ENCODE peak calls at places on chromosomes 2 and 18, in four cellular contexts. One of them, this sample, is unnamed.

GRCh38 chr2:9867876-9868275 is 24.6 kb downstream of the TAF1B start:
- DNase-seq in neuronal stem cell: no peak
- DNase-seq in Panc1: no peak
- DNase-seq in body of pancreas: no peak
- DNase-seq in this sample: no peak

GRCh38 chr2:69211111-69211510 is 175.9 kb downstream of the GFPT1 start:
- DNase-seq in neuronal stem cell: no peak
- DNase-seq in Panc1: no peak
- DNase-seq in body of pancreas: no peak
- DNase-seq in this sample: no peak

GRCh38 chr18:489244-490023 is 11.1 kb downstream of the COLEC12 start:
- DNase-seq in body of pancreas: no peak
- DNase-seq in Panc1: no peak
- DNase-seq in neuronal stem cell: no peak
- DNase-seq in this sample: no peak

GRCh38 chr2:241122376-241123002 is 20.4 kb upstream of the MTERF4 start:
- DNase-seq in neuronal stem cell: no peak
- DNase-seq in body of pancreas: no peak
- DNase-seq in Panc1: no peak
- DNase-seq in this sample: no peak

GRCh38 chr2:70532244-70532935 is 21.2 kb downstream of the TGFA start:
- DNase-seq in body of pancreas: no peak
- DNase-seq in Panc1: no peak
- DNase-seq in neuronal stem cell: no peak
- DNase-seq in this sample: no peak

GRCh38 chr2:16707014-16707413 is 41.4 kb upstream of the CYRIA start:
- DNase-seq in Panc1: no peak
- DNase-seq in neuronal stem cell: no peak
- DNase-seq in body of pancreas: no peak
- DNase-seq in this sample: no peak

GRCh38 chr2:44570149-44570678 is 208.5 kb downstream of the CAMKMT start:
- DNase-seq in neuronal stem cell: no peak
- DNase-seq in body of pancreas: no peak
- DNase-seq in Panc1: no peak
- DNase-seq in this sample: no peak

GRCh38 chr2:128710242-128710641 is 391.6 kb upstream of the HS6ST1 start:
- DNase-seq in Panc1: no peak
- DNase-seq in body of pancreas: no peak
- DNase-seq in neuronal stem cell: no peak
- DNase-seq in this sample: no peak

GRCh38 chr2:186098821-186099220 is 360.2 kb downstream of the FSIP2 start:
- DNase-seq in neuronal stem cell: no peak
- DNase-seq in Panc1: no peak
- DNase-seq in body of pancreas: no peak
- DNase-seq in this sample: no peak

GRCh38 chr2:95320986-95321767 is 24.0 kb downstream of the KCNIP3 start:
- DNase-seq in neuronal stem cell: no peak
- DNase-seq in body of pancreas: no peak
- DNase-seq in Panc1: no peak
- DNase-seq in this sample: no peak

GRCh38 chr18:11323359-11323819 is 174.0 kb upstream of the PIEZO2 start:
- DNase-seq in body of pancreas: peak; percentile 25
- DNase-seq in neuronal stem cell: no peak
- DNase-seq in Panc1: no peak
- DNase-seq in this sample: no peak

GRCh38 chr18:13381907-13382682 is 163.5 kb downstream of the LDLRAD4 start:
- DNase-seq in neuronal stem cell: no peak
- DNase-seq in Panc1: no peak
- DNase-seq in body of pancreas: peak; percentile 48
- DNase-seq in this sample: no peak

GRCh38 chr2:206614825-206615224 is 27.5 kb upstream of the FAM237A start:
- DNase-seq in Panc1: no peak
- DNase-seq in neuronal stem cell: no peak
- DNase-seq in body of pancreas: no peak
- DNase-seq in this sample: no peak

GRCh38 chr2:42147641-42148274 is 21.4 kb upstream of the EML4 start:
- DNase-seq in body of pancreas: no peak
- DNase-seq in Panc1: no peak
- DNase-seq in neuronal stem cell: no peak
- DNase-seq in this sample: peak; percentile 67

GRCh38 chr18:52685316-52685715 is 345.3 kb downstream of the DCC start:
- DNase-seq in neuronal stem cell: no peak
- DNase-seq in body of pancreas: no peak
- DNase-seq in Panc1: no peak
- DNase-seq in this sample: no peak

GRCh38 chr18:5600376-5601071 is 56.7 kb upstream of the EPB41L3 start:
- DNase-seq in Panc1: no peak
- DNase-seq in neuronal stem cell: no peak
- DNase-seq in body of pancreas: no peak
- DNase-seq in this sample: no peak

GRCh38 chr18:23380001-23380550 is 73.0 kb upstream of the RIOK3 start:
- DNase-seq in body of pancreas: no peak
- DNase-seq in neuronal stem cell: no peak
- DNase-seq in Panc1: no peak
- DNase-seq in this sample: no peak

GRCh38 chr2:31414601-31415241 is at the start of gene XDH:
- DNase-seq in Panc1: no peak
- DNase-seq in neuronal stem cell: no peak
- DNase-seq in body of pancreas: no peak
- DNase-seq in this sample: peak; percentile 69

GRCh38 chr2:2466534-2466933 is 135.5 kb upstream of the MYT1L start:
- DNase-seq in Panc1: no peak
- DNase-seq in body of pancreas: no peak
- DNase-seq in neuronal stem cell: no peak
- DNase-seq in this sample: no peak

GRCh38 chr18:32469691-32470131 is 971 bp downstream of the GAREM1 start:
- DNase-seq in neuronal stem cell: peak; percentile 15
- DNase-seq in body of pancreas: no peak
- DNase-seq in Panc1: no peak
- DNase-seq in this sample: no peak

GRCh38 chr2:29106980-29107388 is 8.2 kb upstream of the CLIP4 start:
- DNase-seq in body of pancreas: no peak
- DNase-seq in neuronal stem cell: no peak
- DNase-seq in Panc1: no peak
- DNase-seq in this sample: no peak

GRCh38 chr18:58558514-58558913 is 70.4 kb downstream of the ALPK2 start:
- DNase-seq in neuronal stem cell: no peak
- DNase-seq in body of pancreas: no peak
- DNase-seq in Panc1: no peak
- DNase-seq in this sample: no peak

GRCh38 chr18:58557013-58557435 is 71.9 kb downstream of the ALPK2 start:
- DNase-seq in body of pancreas: no peak
- DNase-seq in neuronal stem cell: no peak
- DNase-seq in Panc1: no peak
- DNase-seq in this sample: no peak

GRCh38 chr18:58554404-58554803 is 74.5 kb downstream of the ALPK2 start:
- DNase-seq in neuronal stem cell: no peak
- DNase-seq in body of pancreas: no peak
- DNase-seq in Panc1: no peak
- DNase-seq in this sample: no peak

GRCh38 chr18:58559427-58560186 is 69.3 kb downstream of the ALPK2 start:
- DNase-seq in Panc1: no peak
- DNase-seq in body of pancreas: no peak
- DNase-seq in neuronal stem cell: no peak
- DNase-seq in this sample: no peak

DNA sequence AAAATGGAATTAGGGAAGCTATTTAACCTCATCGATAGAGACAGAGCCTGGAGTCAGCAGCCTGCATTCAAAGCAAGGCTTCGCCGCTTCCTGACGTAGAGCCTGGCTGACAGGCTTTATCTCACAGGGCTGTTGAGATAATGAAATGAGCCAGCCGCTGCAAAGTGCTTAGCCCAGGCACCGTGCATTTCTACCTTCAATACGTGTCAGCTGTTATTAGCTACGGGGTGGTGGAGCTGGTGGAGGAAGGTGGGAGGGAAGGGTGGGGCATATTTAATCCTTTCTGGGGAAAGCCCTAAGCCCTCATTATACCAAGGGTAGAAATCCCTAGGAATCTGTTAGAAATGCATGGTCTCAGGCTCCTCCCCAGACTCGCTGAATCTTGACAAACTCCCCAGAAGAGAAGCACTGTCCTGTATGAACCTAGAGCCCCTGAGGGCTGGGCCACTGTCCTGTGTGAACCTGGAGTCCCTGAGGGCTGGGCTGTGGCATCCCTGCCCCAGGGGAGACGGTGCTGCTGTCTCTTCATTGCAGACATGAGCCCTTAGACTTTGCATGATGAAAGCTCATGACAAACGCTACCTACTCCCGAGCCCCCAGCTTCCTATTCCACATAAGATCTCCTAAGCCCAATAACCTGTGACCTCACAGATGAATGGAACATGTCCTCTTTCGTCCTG is 72.4 kb downstream of the ALPK2 start:
- DNase-seq in Panc1: no peak
- DNase-seq in body of pancreas: no peak
- DNase-seq in neuronal stem cell: peak; percentile 50
- DNase-seq in this sample: no peak
- H3K4me3 ChIP-seq in Panc1: no peak overlapping the region
- H3K4me3 ChIP-seq in body of pancreas: no peak overlapping the region
- H3K4me3 ChIP-seq in neuronal stem cell: no peak overlapping the region
- H3K4me3 ChIP-seq in this sample: no peak overlapping the region

GRCh38 chr2:72824224-72824842 is 1.5 kb downstream of the EXOC6B start:
- DNase-seq in neuronal stem cell: no peak
- DNase-seq in Panc1: peak; percentile 24
- DNase-seq in body of pancreas: no peak
- DNase-seq in this sample: no peak
- H3K4me3 ChIP-seq in neuronal stem cell: peak overlapping the region; percentile 80
- H3K4me3 ChIP-seq in Panc1: peak overlapping the region; percentile 85
- H3K4me3 ChIP-seq in body of pancreas: no peak overlapping the region
- H3K4me3 ChIP-seq in this sample: no peak overlapping the region

GRCh38 chr2:157442636-157443035 is 1.3 kb downstream of the CYTIP start:
- DNase-seq in Panc1: no peak
- DNase-seq in body of pancreas: no peak
- DNase-seq in neuronal stem cell: no peak
- DNase-seq in this sample: no peak

GRCh38 chr2:157440404-157441071 is 3.4 kb downstream of the CYTIP start:
- DNase-seq in neuronal stem cell: no peak
- DNase-seq in Panc1: no peak
- DNase-seq in body of pancreas: no peak
- DNase-seq in this sample: no peak

GRCh38 chr2:157441072-157441454 is 2.8 kb downstream of the CYTIP start:
- DNase-seq in body of pancreas: no peak
- DNase-seq in neuronal stem cell: no peak
- DNase-seq in Panc1: no peak
- DNase-seq in this sample: no peak

GRCh38 chr2:157443090-157443489 is 799 bp downstream of the CYTIP start:
- DNase-seq in body of pancreas: no peak
- DNase-seq in neuronal stem cell: no peak
- DNase-seq in Panc1: no peak
- DNase-seq in this sample: no peak

GRCh38 chr2:157442136-157442535 is 1.8 kb downstream of the CYTIP start:
- DNase-seq in neuronal stem cell: no peak
- DNase-seq in body of pancreas: no peak
- DNase-seq in Panc1: no peak
- DNase-seq in this sample: no peak
- H3K4me3 ChIP-seq in neuronal stem cell: no peak overlapping the region
- H3K4me3 ChIP-seq in body of pancreas: no peak overlapping the region
- H3K4me3 ChIP-seq in Panc1: no peak overlapping the region
- H3K4me3 ChIP-seq in this sample: peak overlapping the region; percentile 15

DNA sequence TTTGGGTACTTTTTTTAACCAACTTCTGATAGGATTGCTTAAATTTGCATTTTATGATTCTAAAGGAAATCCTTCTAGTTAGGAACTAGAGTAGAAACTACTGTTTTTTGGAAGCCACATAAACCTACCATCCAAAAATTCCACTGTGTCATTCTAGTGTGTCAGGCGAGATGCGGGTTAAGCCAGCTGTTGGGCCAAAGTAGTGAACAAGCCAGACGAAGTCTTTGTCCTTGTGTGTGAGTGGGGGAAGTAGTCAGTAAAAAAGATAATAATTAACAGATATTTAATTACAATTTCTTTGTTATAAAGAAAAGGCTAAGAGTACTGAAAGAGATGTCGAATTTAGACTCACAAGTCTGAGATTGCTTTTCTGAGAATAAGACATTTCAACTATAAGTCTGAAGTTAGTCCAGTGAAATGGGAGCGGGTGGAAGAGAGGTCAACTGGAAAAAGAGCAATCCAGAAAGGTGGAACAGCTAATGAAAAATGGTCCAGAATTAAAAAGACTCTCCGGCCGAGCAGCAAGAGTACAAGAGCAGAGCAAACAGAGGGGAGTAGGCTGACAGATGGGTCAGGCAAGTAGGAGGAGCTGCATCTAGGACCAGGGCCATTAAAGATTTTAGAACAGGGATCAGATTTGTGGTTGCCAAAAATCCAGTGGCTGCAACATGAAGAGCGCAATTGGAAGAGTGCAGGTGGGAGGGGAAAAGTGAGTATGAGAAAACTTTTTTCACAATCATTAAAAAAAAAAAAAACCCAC is 1.5 kb downstream of the EPB41L5 start:
- DNase-seq in neuronal stem cell: no peak
- DNase-seq in body of pancreas: peak; percentile 21
- DNase-seq in Panc1: no peak
- DNase-seq in this sample: peak; percentile 57
- H3K4me3 ChIP-seq in neuronal stem cell: peak overlapping the region; percentile 92
- H3K4me3 ChIP-seq in body of pancreas: no peak overlapping the region
- H3K4me3 ChIP-seq in Panc1: peak overlapping the region; percentile 82
- H3K4me3 ChIP-seq in this sample: peak overlapping the region; percentile 77

GRCh38 chr2:218003265-218003950 is 613 bp upstream of the TNS1 start:
- DNase-seq in neuronal stem cell: no peak
- DNase-seq in body of pancreas: peak; percentile 52
- DNase-seq in Panc1: no peak
- DNase-seq in this sample: no peak

GRCh38 chr2:218002103-218002502 is 692 bp downstream of the TNS1 start:
- DNase-seq in Panc1: no peak
- DNase-seq in body of pancreas: no peak
- DNase-seq in neuronal stem cell: no peak
- DNase-seq in this sample: no peak

GRCh38 chr2:218001629-218002028 is 1.2 kb downstream of the TNS1 start:
- DNase-seq in neuronal stem cell: no peak
- DNase-seq in body of pancreas: peak; percentile 83
- DNase-seq in Panc1: no peak
- DNase-seq in this sample: no peak

GRCh38 chr2:218003994-218004419 is 1.2 kb upstream of the TNS1 start:
- DNase-seq in body of pancreas: peak; percentile 75
- DNase-seq in Panc1: no peak
- DNase-seq in neuronal stem cell: no peak
- DNase-seq in this sample: no peak

GRCh38 chr2:218002792-218003191 is at the start of gene TNS1:
- DNase-seq in Panc1: no peak
- DNase-seq in body of pancreas: peak; percentile 74
- DNase-seq in neuronal stem cell: no peak
- DNase-seq in this sample: no peak
- H3K4me3 ChIP-seq in Panc1: peak within 1 kb of the TSS; percentile 20
- H3K4me3 ChIP-seq in body of pancreas: peak within 1 kb of the TSS; percentile 46
- H3K4me3 ChIP-seq in neuronal stem cell: peak within 1 kb of the TSS; percentile 12
- H3K4me3 ChIP-seq in this sample: no peak within 1 kb of the TSS

This sample was measured in right lobe of liver.